ENCODE peak calls at places on chromosomes 11 and 22, in nine cellular contexts. One of them, this sample, is unnamed.

GRCh38 chr11:122863704-122864326 is 18.7 kb upstream of the JHY start:
- DNase-seq in T follicular helper cell: peak
- DNase-seq in head of caudate nucleus: peak
- DNase-seq in stimulated activated CD4-positive, alpha-beta T cell treated with anti-CD3 and anti-CD28 coated beads, Interleukin-12 subunit alpha, Interleukin-12 subunit beta, amount 100 ng/mL, for 4 hours: peak
- DNase-seq in psoas muscle: peak
- DNase-seq in caudate nucleus: no peak
- DNase-seq in immature natural killer cell: peak
- DNase-seq in HT1080: peak
- DNase-seq in GM10248: no peak
- DNase-seq in this sample: peak

GRCh38 chr11:114358711-114359110 is 41.6 kb downstream of the C11orf71 start:
- DNase-seq in T follicular helper cell: no peak
- DNase-seq in immature natural killer cell: no peak
- DNase-seq in head of caudate nucleus: no peak
- DNase-seq in HT1080: no peak
- DNase-seq in GM10248: no peak
- DNase-seq in psoas muscle: no peak
- DNase-seq in caudate nucleus: no peak
- DNase-seq in stimulated activated CD4-positive, alpha-beta T cell treated with anti-CD3 and anti-CD28 coated beads, Interleukin-12 subunit alpha, Interleukin-12 subunit beta, amount 100 ng/mL, for 4 hours: no peak
- DNase-seq in this sample: peak

GRCh38 chr22:41915035-41915782 is at the start of gene SHISA8:
- DNase-seq in HT1080: no peak
- DNase-seq in caudate nucleus: no peak
- DNase-seq in immature natural killer cell: peak
- DNase-seq in psoas muscle: peak
- DNase-seq in GM10248: peak
- DNase-seq in T follicular helper cell: peak
- DNase-seq in head of caudate nucleus: no peak
- DNase-seq in stimulated activated CD4-positive, alpha-beta T cell treated with anti-CD3 and anti-CD28 coated beads, Interleukin-12 subunit alpha, Interleukin-12 subunit beta, amount 100 ng/mL, for 4 hours: peak
- DNase-seq in this sample: no peak

GRCh38 chr11:10205928-10206327 is 88.1 kb downstream of the SBF2 start:
- DNase-seq in T follicular helper cell: no peak
- DNase-seq in GM10248: no peak
- DNase-seq in head of caudate nucleus: no peak
- DNase-seq in immature natural killer cell: no peak
- DNase-seq in HT1080: no peak
- DNase-seq in psoas muscle: no peak
- DNase-seq in stimulated activated CD4-positive, alpha-beta T cell treated with anti-CD3 and anti-CD28 coated beads, Interleukin-12 subunit alpha, Interleukin-12 subunit beta, amount 100 ng/mL, for 4 hours: no peak
- DNase-seq in caudate nucleus: no peak
- DNase-seq in this sample: no peak

GRCh38 chr11:46335858-46336600 is 11.2 kb upstream of the DGKZ start:
- DNase-seq in caudate nucleus: peak
- DNase-seq in head of caudate nucleus: peak
- DNase-seq in T follicular helper cell: no peak
- DNase-seq in immature natural killer cell: no peak
- DNase-seq in stimulated activated CD4-positive, alpha-beta T cell treated with anti-CD3 and anti-CD28 coated beads, Interleukin-12 subunit alpha, Interleukin-12 subunit beta, amount 100 ng/mL, for 4 hours: no peak
- DNase-seq in psoas muscle: no peak
- DNase-seq in HT1080: no peak
- DNase-seq in GM10248: no peak
- DNase-seq in this sample: no peak

GRCh38 chr11:33329705-33330329 is 72.6 kb downstream of the HIPK3 start:
- DNase-seq in caudate nucleus: no peak
- DNase-seq in immature natural killer cell: peak
- DNase-seq in GM10248: peak
- DNase-seq in HT1080: peak
- DNase-seq in psoas muscle: no peak
- DNase-seq in stimulated activated CD4-positive, alpha-beta T cell treated with anti-CD3 and anti-CD28 coated beads, Interleukin-12 subunit alpha, Interleukin-12 subunit beta, amount 100 ng/mL, for 4 hours: peak
- DNase-seq in T follicular helper cell: peak
- DNase-seq in head of caudate nucleus: peak
- DNase-seq in this sample: peak

GRCh38 chr11:6655020-6655789 is 404 bp downstream of the DCHS1 start:
- DNase-seq in HT1080: no peak
- DNase-seq in head of caudate nucleus: peak
- DNase-seq in caudate nucleus: no peak
- DNase-seq in GM10248: no peak
- DNase-seq in immature natural killer cell: no peak
- DNase-seq in T follicular helper cell: no peak
- DNase-seq in psoas muscle: peak
- DNase-seq in stimulated activated CD4-positive, alpha-beta T cell treated with anti-CD3 and anti-CD28 coated beads, Interleukin-12 subunit alpha, Interleukin-12 subunit beta, amount 100 ng/mL, for 4 hours: no peak
- DNase-seq in this sample: no peak

GRCh38 chr22:41927813-41928212 is 1.2 kb upstream of the TNFRSF13C start:
- DNase-seq in GM10248: no peak
- DNase-seq in T follicular helper cell: no peak
- DNase-seq in stimulated activated CD4-positive, alpha-beta T cell treated with anti-CD3 and anti-CD28 coated beads, Interleukin-12 subunit alpha, Interleukin-12 subunit beta, amount 100 ng/mL, for 4 hours: no peak
- DNase-seq in head of caudate nucleus: no peak
- DNase-seq in HT1080: no peak
- DNase-seq in immature natural killer cell: no peak
- DNase-seq in caudate nucleus: no peak
- DNase-seq in psoas muscle: no peak
- DNase-seq in this sample: no peak

GRCh38 chr11:126355926-126356897 is 726 bp downstream of the ST3GAL4 start:
- DNase-seq in immature natural killer cell: peak
- DNase-seq in psoas muscle: peak
- DNase-seq in HT1080: peak
- DNase-seq in T follicular helper cell: no peak
- DNase-seq in stimulated activated CD4-positive, alpha-beta T cell treated with anti-CD3 and anti-CD28 coated beads, Interleukin-12 subunit alpha, Interleukin-12 subunit beta, amount 100 ng/mL, for 4 hours: no peak
- DNase-seq in caudate nucleus: peak
- DNase-seq in GM10248: no peak
- DNase-seq in head of caudate nucleus: peak
- DNase-seq in this sample: no peak

GRCh38 chr11:84714316-84714780 is 912.8 kb downstream of the DLG2 start:
- DNase-seq in head of caudate nucleus: no peak
- DNase-seq in caudate nucleus: no peak
- DNase-seq in immature natural killer cell: no peak
- DNase-seq in GM10248: peak
- DNase-seq in stimulated activated CD4-positive, alpha-beta T cell treated with anti-CD3 and anti-CD28 coated beads, Interleukin-12 subunit alpha, Interleukin-12 subunit beta, amount 100 ng/mL, for 4 hours: no peak
- DNase-seq in HT1080: peak
- DNase-seq in psoas muscle: peak
- DNase-seq in T follicular helper cell: no peak
- DNase-seq in this sample: peak

GRCh38 chr11:9852465-9852864 is 188.6 kb downstream of the SWAP70 start:
- DNase-seq in immature natural killer cell: no peak
- DNase-seq in psoas muscle: no peak
- DNase-seq in GM10248: no peak
- DNase-seq in stimulated activated CD4-positive, alpha-beta T cell treated with anti-CD3 and anti-CD28 coated beads, Interleukin-12 subunit alpha, Interleukin-12 subunit beta, amount 100 ng/mL, for 4 hours: no peak
- DNase-seq in head of caudate nucleus: no peak
- DNase-seq in HT1080: no peak
- DNase-seq in T follicular helper cell: no peak
- DNase-seq in caudate nucleus: no peak
- DNase-seq in this sample: no peak

GRCh38 chr11:66881927-66882452 is 25.1 kb downstream of the LRFN4 start:
- DNase-seq in head of caudate nucleus: no peak
- DNase-seq in caudate nucleus: no peak
- DNase-seq in T follicular helper cell: no peak
- DNase-seq in immature natural killer cell: no peak
- DNase-seq in stimulated activated CD4-positive, alpha-beta T cell treated with anti-CD3 and anti-CD28 coated beads, Interleukin-12 subunit alpha, Interleukin-12 subunit beta, amount 100 ng/mL, for 4 hours: no peak
- DNase-seq in psoas muscle: no peak
- DNase-seq in HT1080: no peak
- DNase-seq in GM10248: no peak
- DNase-seq in this sample: no peak

GRCh38 chr11:27471067-27471587 is 1.5 kb downstream of the LGR4 start:
- DNase-seq in caudate nucleus: no peak
- DNase-seq in HT1080: no peak
- DNase-seq in head of caudate nucleus: no peak
- DNase-seq in T follicular helper cell: no peak
- DNase-seq in psoas muscle: no peak
- DNase-seq in GM10248: no peak
- DNase-seq in immature natural killer cell: peak
- DNase-seq in stimulated activated CD4-positive, alpha-beta T cell treated with anti-CD3 and anti-CD28 coated beads, Interleukin-12 subunit alpha, Interleukin-12 subunit beta, amount 100 ng/mL, for 4 hours: no peak
- DNase-seq in this sample: no peak

GRCh38 chr11:38476808-38477565 is 1879.0 kb upstream of the RAG2 start:
- DNase-seq in GM10248: no peak
- DNase-seq in T follicular helper cell: no peak
- DNase-seq in head of caudate nucleus: no peak
- DNase-seq in HT1080: no peak
- DNase-seq in psoas muscle: no peak
- DNase-seq in immature natural killer cell: no peak
- DNase-seq in stimulated activated CD4-positive, alpha-beta T cell treated with anti-CD3 and anti-CD28 coated beads, Interleukin-12 subunit alpha, Interleukin-12 subunit beta, amount 100 ng/mL, for 4 hours: no peak
- DNase-seq in caudate nucleus: no peak
- DNase-seq in this sample: no peak

GRCh38 chr11:43718373-43718772 is 37.8 kb downstream of the HSD17B12 start:
- DNase-seq in immature natural killer cell: no peak
- DNase-seq in T follicular helper cell: no peak
- DNase-seq in caudate nucleus: no peak
- DNase-seq in psoas muscle: no peak
- DNase-seq in GM10248: no peak
- DNase-seq in stimulated activated CD4-positive, alpha-beta T cell treated with anti-CD3 and anti-CD28 coated beads, Interleukin-12 subunit alpha, Interleukin-12 subunit beta, amount 100 ng/mL, for 4 hours: no peak
- DNase-seq in HT1080: no peak
- DNase-seq in head of caudate nucleus: no peak
- DNase-seq in this sample: no peak

GRCh38 chr11:76637491-76638266 is 32.9 kb downstream of the LRRC32 start:
- DNase-seq in head of caudate nucleus: no peak
- DNase-seq in T follicular helper cell: no peak
- DNase-seq in HT1080: no peak
- DNase-seq in caudate nucleus: no peak
- DNase-seq in psoas muscle: peak
- DNase-seq in stimulated activated CD4-positive, alpha-beta T cell treated with anti-CD3 and anti-CD28 coated beads, Interleukin-12 subunit alpha, Interleukin-12 subunit beta, amount 100 ng/mL, for 4 hours: no peak
- DNase-seq in immature natural killer cell: no peak
- DNase-seq in GM10248: peak
- DNase-seq in this sample: no peak

GRCh38 chr11:9571071-9571765 is 2.3 kb upstream of the WEE1 start:
- DNase-seq in head of caudate nucleus: no peak
- DNase-seq in immature natural killer cell: no peak
- DNase-seq in HT1080: no peak
- DNase-seq in T follicular helper cell: no peak
- DNase-seq in GM10248: no peak
- DNase-seq in psoas muscle: no peak
- DNase-seq in stimulated activated CD4-positive, alpha-beta T cell treated with anti-CD3 and anti-CD28 coated beads, Interleukin-12 subunit alpha, Interleukin-12 subunit beta, amount 100 ng/mL, for 4 hours: no peak
- DNase-seq in caudate nucleus: no peak
- DNase-seq in this sample: no peak

GRCh38 chr11:116086426-116086825 is 582.2 kb upstream of the CADM1 start:
- DNase-seq in T follicular helper cell: no peak
- DNase-seq in psoas muscle: no peak
- DNase-seq in GM10248: no peak
- DNase-seq in stimulated activated CD4-positive, alpha-beta T cell treated with anti-CD3 and anti-CD28 coated beads, Interleukin-12 subunit alpha, Interleukin-12 subunit beta, amount 100 ng/mL, for 4 hours: no peak
- DNase-seq in caudate nucleus: no peak
- DNase-seq in HT1080: no peak
- DNase-seq in immature natural killer cell: no peak
- DNase-seq in head of caudate nucleus: no peak
- DNase-seq in this sample: no peak

GRCh38 chr11:47270331-47271271 is 668 bp downstream of the MADD start:
- DNase-seq in immature natural killer cell: peak
- DNase-seq in GM10248: peak
- DNase-seq in HT1080: peak
- DNase-seq in caudate nucleus: no peak
- DNase-seq in psoas muscle: no peak
- DNase-seq in T follicular helper cell: no peak
- DNase-seq in stimulated activated CD4-positive, alpha-beta T cell treated with anti-CD3 and anti-CD28 coated beads, Interleukin-12 subunit alpha, Interleukin-12 subunit beta, amount 100 ng/mL, for 4 hours: no peak
- DNase-seq in head of caudate nucleus: peak
- DNase-seq in this sample: no peak

GRCh38 chr22:43789452-43789851 is 22.7 kb downstream of the EFCAB6 start:
- DNase-seq in caudate nucleus: no peak
- DNase-seq in HT1080: no peak
- DNase-seq in GM10248: no peak
- DNase-seq in stimulated activated CD4-positive, alpha-beta T cell treated with anti-CD3 and anti-CD28 coated beads, Interleukin-12 subunit alpha, Interleukin-12 subunit beta, amount 100 ng/mL, for 4 hours: no peak
- DNase-seq in immature natural killer cell: no peak
- DNase-seq in head of caudate nucleus: no peak
- DNase-seq in psoas muscle: peak
- DNase-seq in T follicular helper cell: no peak
- DNase-seq in this sample: peak

This sample was measured in RCC 7860.